ENCODE peak calls at places on chromosomes 13 and 19, in seven cellular contexts. V, S, M, H, F, P and L are unnamed samples.

GRCh38 chr19:13164370-13165090 is 14.3 kb downstream of the IER2 start:
- DNase-seq in V (peak; percentile 82), S (no peak), M (no peak), H (peak; percentile 42), F (no peak), P (peak; percentile 75), L (peak; percentile 91)

GRCh38 chr19:42634409-42635232 is 39.9 kb upstream of the CEACAM8 start:
- DNase-seq in V (no peak), S (no peak), M (peak; percentile 24), H (no peak), F (peak; percentile 55), P (peak; percentile 12), L (peak; percentile 27)

GRCh38 chr13:40986328-40986856 is 32.7 kb downstream of the ELF1 start:
- DNase-seq in V (no peak), S (no peak), M (no peak), H (no peak), F (no peak), P (no peak), L (no peak)

GRCh38 chr13:70330697-70331361 is 222.6 kb upstream of the KLHL1 start:
- DNase-seq in V (no peak), S (no peak), M (no peak), H (no peak), F (no peak), P (no peak), L (no peak)

GRCh38 chr19:50759886-50760285 is 10.4 kb upstream of the GPR32 start:
- DNase-seq in V (no peak), S (no peak), M (no peak), H (no peak), F (no peak), P (no peak), L (peak; percentile 47)

GRCh38 chr19:4524808-4525562 is 6.7 kb upstream of the PLIN4 start:
- DNase-seq in V (peak; percentile 64), S (peak; percentile 50), M (peak; percentile 63), H (no peak), F (peak; percentile 71), P (peak; percentile 66), L (no peak)

GRCh38 chr13:101127741-101128353 is 288.5 kb downstream of the NALCN start:
- DNase-seq in V (no peak), S (no peak), M (no peak), H (no peak), F (peak; percentile 18), P (no peak), L (no peak)

GRCh38 chr13:29935309-29935981 is 85.0 kb upstream of the UBL3 start:
- DNase-seq in V (no peak), S (peak; percentile 57), M (peak; percentile 53), H (peak; percentile 60), F (peak; percentile 59), P (peak; percentile 51), L (no peak)

GRCh38 chr19:33535176-33535575 is 13.6 kb upstream of the PEPD start:
- DNase-seq in V (no peak), S (no peak), M (no peak), H (no peak), F (no peak), P (no peak), L (no peak)

GRCh38 chr19:15154002-15154612 is 46.7 kb downstream of the NOTCH3 start:
- DNase-seq in V (no peak), S (no peak), M (peak; percentile 17), H (no peak), F (peak; percentile 21), P (peak; percentile 38), L (peak; percentile 49)

GRCh38 chr13:71240906-71241305 is 626.1 kb downstream of the DACH1 start:
- DNase-seq in V (no peak), S (no peak), M (no peak), H (no peak), F (no peak), P (no peak), L (no peak)

GRCh38 chr19:36483653-36484052 is 5.7 kb downstream of the ZNF566 start:
- DNase-seq in V (no peak), S (no peak), M (no peak), H (no peak), F (no peak), P (no peak), L (no peak)

GRCh38 chr19:53870485-53870844 is 2.8 kb downstream of the MYADM start:
- DNase-seq in V (no peak), S (no peak), M (no peak), H (no peak), F (no peak), P (peak; percentile 76), L (no peak)

GRCh38 chr19:44636439-44637389 is 7.0 kb upstream of the PVR start:
- DNase-seq in V (no peak), S (no peak), M (no peak), H (no peak), F (no peak), P (no peak), L (no peak)

GRCh38 chr13:73715114-73715909 is 418.9 kb downstream of the KLF12 start:
- DNase-seq in V (no peak), S (peak; percentile 49), M (peak; percentile 19), H (peak; percentile 29), F (peak; percentile 23), P (no peak), L (no peak)